ENCODE peak calls at places on chromosomes 16 and 17, in six cellular contexts. X is mesothelial cell of epicardium; P is T-cell; G is CD8-positive, alpha-beta memory T cell; U is Right ventricle myocardium superior; D is AG08396. W is an unnamed sample.

GRCh38 chr17:34252138-34252889 is 2.8 kb upstream of the CCL2 start:
- DNase-seq in U (peak; percentile 98), D (peak; percentile 81), G (no peak), X (peak; percentile 69), P (no peak), W (no peak)

GRCh38 chr16:31479752-31480151 is 3.2 kb upstream of the SLC5A2 start:
- DNase-seq in G (no peak), P (no peak), X (no peak), D (no peak), U (no peak), W (no peak)

GRCh38 chr17:56523042-56523441 is 70.5 kb upstream of the NOG start:
- DNase-seq in G (no peak), X (no peak), U (no peak), P (no peak), D (no peak), W (no peak)

GRCh38 chr17:2101448-2102257 is 46.8 kb downstream of the HIC1 start:
- DNase-seq in D (no peak), U (peak; percentile 56), P (peak; percentile 59), X (no peak), G (no peak), W (no peak)

GRCh38 chr16:2148714-2149629 is 547 bp downstream of the RAB26 start:
- DNase-seq in G (no peak), D (no peak), U (no peak), X (no peak), P (no peak), W (peak; percentile 67)

GRCh38 chr16:69057400-69058378 is 47.8 kb upstream of the HAS3 start:
- DNase-seq in G (no peak), U (no peak), P (no peak), D (peak; percentile 70), X (no peak), W (peak; percentile 59)

GRCh38 chr16:2149630-2150417 is 1.4 kb downstream of the RAB26 start:
- DNase-seq in P (no peak), G (no peak), U (no peak), X (no peak), D (no peak), W (peak; percentile 68)

GRCh38 chr16:10121496-10121895 is 60.7 kb downstream of the GRIN2A start:
- DNase-seq in X (no peak), U (no peak), D (no peak), P (no peak), G (no peak), W (no peak)

GRCh38 chr16:3490911-3491629 is 4.2 kb downstream of the C16orf90 start:
- DNase-seq in P (no peak), D (peak; percentile 17), X (no peak), U (peak; percentile 51), G (no peak), W (no peak)

GRCh38 chr17:78265121-78265520 is 33.7 kb downstream of the TMEM235 start:
- DNase-seq in P (no peak), X (no peak), G (no peak), D (no peak), U (no peak), W (no peak)

GRCh38 chr17:49224198-49224996 is 6.2 kb downstream of the PHOSPHO1 start:
- DNase-seq in X (no peak), P (peak; percentile 27), D (no peak), G (peak; percentile 45), U (peak; percentile 63), W (no peak)

GRCh38 chr17:82225368-82226029 is 3.3 kb upstream of the SLC16A3 start:
- DNase-seq in G (no peak), D (no peak), X (no peak), U (peak; percentile 41), P (no peak), W (no peak)

GRCh38 chr17:56820207-56820606 is 13.5 kb downstream of the C17orf67 start:
- DNase-seq in U (no peak), D (no peak), P (no peak), X (no peak), G (no peak), W (no peak)

GRCh38 chr16:871562-872330 is 71.2 kb upstream of the GNG13 start:
- DNase-seq in G (no peak), D (no peak), X (peak; percentile 13), U (peak; percentile 33), P (no peak), W (no peak)